ENCODE peak calls at places on chromosome 20, in six cellular contexts. W is hippocampal formation; N is endothelial cell of umbilical vein; I is ascending aorta; L is A549; G is activated CD4-positive, alpha-beta T cell treated with anti-CD3 and anti-CD28 coated beads for 1 hour. V is an unnamed sample.

GRCh38 chr20:63206878-63207277 is 9.1 kb downstream of the YTHDF1 start:
- DNase-seq in W (peak), N (no peak), I (no peak), L (no peak), G (no peak), V (no peak)

GRCh38 chr20:35344354-35344837 is 52.2 kb upstream of the FAM83C start:
- DNase-seq in W (no peak), N (peak), I (no peak), L (no peak), G (no peak), V (no peak)

GRCh38 chr20:24843443-24843715 is 105.7 kb upstream of the CST7 start:
- DNase-seq in W (no peak), N (no peak), I (no peak), L (no peak), G (no peak), V (no peak)

GRCh38 chr20:34143951-34144350 is 31.9 kb upstream of the EIF2S2 start:
- DNase-seq in W (no peak), N (peak), I (no peak), L (no peak), G (no peak), V (no peak)

GRCh38 chr20:10132391-10132790 is 86.2 kb upstream of the SNAP25 start:
- DNase-seq in W (no peak), N (no peak), I (no peak), L (no peak), G (no peak), V (no peak)

GRCh38 chr20:2295286-2295685 is 515 bp upstream of the TGM3 start:
- DNase-seq in W (no peak), N (no peak), I (no peak), L (no peak), G (no peak), V (no peak)

GRCh38 chr20:48614593-48615274 is 213.1 kb downstream of the PREX1 start:
- DNase-seq in W (no peak), N (no peak), I (peak), L (no peak), G (no peak), V (no peak)

GRCh38 chr20:36314734-36315544 is 8.8 kb downstream of the DLGAP4 start:
- DNase-seq in W (no peak), N (no peak), I (peak), L (no peak), G (no peak), V (no peak)

GRCh38 chr20:36304786-36305495 is 1.2 kb upstream of the DLGAP4 start:
- DNase-seq in W (no peak), N (no peak), I (no peak), L (no peak), G (no peak), V (no peak)

V was measured in activated B cell treated with CpG ODN at 0.5 μM for 24 hours.